ENCODE peak calls at places on chromosomes 11 and 22, in five cellular contexts. V is fibroblast of lung, J is GM23338, Z is H1, F is neural progenitor cell. U is an unnamed sample.

GRCh38 chr11:88378422-88379066 is 41.0 kb upstream of the CTSC start:
- DNase-seq in V (no peak), J (no peak), Z (no peak), F (no peak), U (no peak)

GRCh38 chr11:72770799-72771198 is 18.6 kb upstream of the ARAP1 start:
- DNase-seq in V (no peak), J (no peak), Z (no peak), F (no peak), U (no peak)

GRCh38 chr11:70942593-70942992 is 309.8 kb downstream of the SHANK2 start:
- DNase-seq in V (no peak), J (peak), Z (no peak), F (no peak), U (no peak)

GRCh38 chr11:27234043-27234668 is 128.9 kb downstream of the CCDC34 start:
- DNase-seq in V (peak), J (no peak), Z (no peak), F (peak), U (peak)

GRCh38 chr11:112670806-112671570 is 290.2 kb upstream of the NCAM1 start:
- DNase-seq in V (no peak), J (no peak), Z (no peak), F (no peak), U (no peak)

GRCh38 chr11:9210922-9211320 is 54.2 kb downstream of the DENND5A start:
- DNase-seq in V (peak), J (no peak), Z (no peak), F (no peak), U (peak)

GRCh38 chr11:134164490-134165370 is 59.0 kb downstream of the NCAPD3 start:
- DNase-seq in V (no peak), J (peak), Z (no peak), F (peak), U (no peak)

GRCh38 chr11:83238111-83238510 is 44.6 kb downstream of the ANKRD42 start:
- DNase-seq in V (peak), J (no peak), Z (no peak), F (no peak), U (no peak)

GRCh38 chr11:221998-222789 is 13.9 kb downstream of the SIRT3 start:
- DNase-seq in V (no peak), J (no peak), Z (no peak), F (no peak), U (no peak)

GRCh38 chr11:58642120-58642625 is 19.7 kb downstream of the CNTF start:
- DNase-seq in V (no peak), J (no peak), Z (no peak), F (no peak), U (no peak)

GRCh38 chr11:24356501-24356900 is 140.4 kb upstream of the LUZP2 start:
- DNase-seq in V (no peak), J (no peak), Z (no peak), F (peak), U (no peak)

GRCh38 chr11:125481531-125481930 is 14.5 kb downstream of the FEZ1 start:
- DNase-seq in V (no peak), J (peak), Z (no peak), F (peak), U (peak)

GRCh38 chr22:28759861-28760560 is 12.5 kb upstream of the CCDC117 start:
- DNase-seq in V (peak), J (peak), Z (peak), F (peak), U (peak)

GRCh38 chr11:72578051-72578450 is 96.2 kb downstream of the PDE2A start:
- DNase-seq in V (no peak), J (no peak), Z (no peak), F (no peak), U (no peak)

GRCh38 chr11:14519692-14520085 is 497 bp downstream of the PSMA1 start:
- DNase-seq in V (peak), J (no peak), Z (no peak), F (no peak), U (no peak)

GRCh38 chr11:72864692-72865655 is 50.8 kb downstream of the ATG16L2 start:
- DNase-seq in V (peak), J (no peak), Z (no peak), F (no peak), U (no peak)

GRCh38 chr11:130431337-130431773 is 2.9 kb upstream of the ADAMTS8 start:
- DNase-seq in V (peak), J (peak), Z (peak), F (peak), U (no peak)

GRCh38 chr11:70124321-70125061 is 46.4 kb downstream of the ANO1 start:
- DNase-seq in V (no peak), J (no peak), Z (no peak), F (no peak), U (peak)

GRCh38 chr11:112024178-112024777 is 930 bp upstream of the DLAT start:
- DNase-seq in V (no peak), J (peak), Z (no peak), F (peak), U (peak)

GRCh38 chr11:88174627-88175003 is 628 bp downstream of the RAB38 start:
- DNase-seq in V (peak), J (peak), Z (peak), F (peak), U (peak)

GRCh38 chr22:37501610-37502341 is 15.6 kb upstream of the MFNG start:
- DNase-seq in V (peak), J (no peak), Z (no peak), F (no peak), U (peak)

GRCh38 chr22:46061124-46061410 is 84.1 kb upstream of the WNT7B start:
- DNase-seq in V (no peak), J (no peak), Z (no peak), F (no peak), U (no peak)

GRCh38 chr11:92765965-92766371 is 203.5 kb upstream of the MTNR1B start:
- DNase-seq in V (peak), J (peak), Z (no peak), F (peak), U (no peak)

GRCh38 chr11:746289-747175 is 732 bp upstream of the TALDO1 start:
- DNase-seq in V (peak), J (peak), Z (no peak), F (peak), U (no peak)

GRCh38 chr11:61009392-61010275 is 38.2 kb downstream of the CD6 start:
- DNase-seq in V (no peak), J (no peak), Z (no peak), F (no peak), U (no peak)

GRCh38 chr11:121535122-121535796 is 82.5 kb upstream of the SORL1-AS1 start:
- DNase-seq in V (peak), J (no peak), Z (no peak), F (no peak), U (peak)

GRCh38 chr11:43574949-43575915 is 105.3 kb upstream of the HSD17B12 start:
- DNase-seq in V (peak), J (peak), Z (no peak), F (peak), U (no peak)

GRCh38 chr11:113023228-113023627 is 62.0 kb downstream of the NCAM1 start:
- DNase-seq in V (peak), J (no peak), Z (no peak), F (no peak), U (peak)

GRCh38 chr22:46193898-46194310 is 43.6 kb downstream of the PPARA start:
- DNase-seq in V (no peak), J (no peak), Z (no peak), F (no peak), U (no peak)

GRCh38 chr22:24845036-24845918 is 39.3 kb downstream of the SGSM1 start:
- DNase-seq in V (peak), J (no peak), Z (no peak), F (no peak), U (no peak)

DNA sequence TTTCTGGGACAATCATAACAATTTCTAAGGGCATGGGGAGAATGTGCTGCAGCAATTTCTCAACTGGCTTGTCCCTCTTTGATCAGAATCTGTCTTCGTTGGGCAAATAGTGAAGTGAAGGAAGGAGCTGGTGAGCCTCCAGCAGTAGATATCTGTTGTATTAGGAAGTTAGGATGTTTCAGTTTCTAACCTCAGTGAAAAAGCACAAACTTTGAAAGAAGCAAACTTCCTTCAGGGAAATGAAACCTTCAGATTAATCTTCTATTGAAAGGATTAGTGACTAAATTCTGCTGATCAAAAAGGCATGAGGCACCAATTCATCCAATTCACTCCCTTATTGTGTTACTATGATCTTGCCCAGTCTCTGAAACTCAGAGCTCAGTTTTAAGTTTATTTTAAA is 24.3 kb downstream of the LMO2 start:
- DNase-seq in V (no peak), J (no peak), Z (no peak), F (no peak), U (no peak)
- TF ChIP-seq EZH2 in V (no peak), J (no peak), Z (no peak), F (no peak), U (no peak)

GRCh38 chr22:44734278-44734677 is 18.1 kb upstream of the ARHGAP8 start:
- DNase-seq in V (no peak), J (no peak), Z (no peak), F (no peak), U (no peak)
- H3K27ac ChIP-seq in V (no peak), J (no peak), Z (no peak), F (no peak), U (no peak)

GRCh38 chr11:47591764-47592163 is 2.4 kb downstream of the C1QTNF4 start:
- DNase-seq in V (no peak), J (no peak), Z (no peak), F (peak), U (no peak)
- H3K4me2 ChIP-seq in V (no peak), J (no peak), Z (no peak), F (no peak), U (no peak)

GRCh38 chr11:65353900-65354264 is 669 bp upstream of the TIGD3 start:
- DNase-seq in V (no peak), J (no peak), Z (no peak), F (no peak), U (no peak)

GRCh38 chr11:65356394-65356972 is 1.9 kb downstream of the TIGD3 start:
- DNase-seq in V (no peak), J (no peak), Z (no peak), F (no peak), U (no peak)

GRCh38 chr11:65355013-65355775 is 643 bp downstream of the TIGD3 start:
- DNase-seq in V (no peak), J (peak), Z (no peak), F (peak), U (no peak)

GRCh38 chr11:65354265-65355012 is at the start of gene TIGD3:
- DNase-seq in V (peak), J (peak), Z (peak), F (peak), U (peak)

GRCh38 chr11:65355776-65356393 is 1.3 kb downstream of the TIGD3 start:
- DNase-seq in V (no peak), J (peak), Z (no peak), F (peak), U (peak)
- TF ChIP-seq EZH2 in V (peak), J (peak), Z (peak), F (peak), U (no peak)

GRCh38 chr11:110857885-110858555 is 145.8 kb upstream of the ARHGAP20 start:
- DNase-seq in V (peak), J (no peak), Z (no peak), F (no peak), U (no peak)
- H3K27ac ChIP-seq in V (peak), J (no peak), Z (no peak), F (no peak), U (no peak)

GRCh38 chr11:47983464-47984397 is 3.4 kb downstream of the PTPRJ start:
- DNase-seq in V (peak), J (no peak), Z (no peak), F (no peak), U (no peak)

GRCh38 chr11:47979378-47980092 is 824 bp upstream of the PTPRJ start:
- DNase-seq in V (no peak), J (peak), Z (no peak), F (no peak), U (no peak)

GRCh38 chr11:47981667-47982404 is 1.5 kb downstream of the PTPRJ start:
- DNase-seq in V (no peak), J (no peak), Z (no peak), F (no peak), U (no peak)

GRCh38 chr11:47980093-47980906 is at the start of gene PTPRJ:
- DNase-seq in V (peak), J (peak), Z (no peak), F (peak), U (peak)

DNA sequence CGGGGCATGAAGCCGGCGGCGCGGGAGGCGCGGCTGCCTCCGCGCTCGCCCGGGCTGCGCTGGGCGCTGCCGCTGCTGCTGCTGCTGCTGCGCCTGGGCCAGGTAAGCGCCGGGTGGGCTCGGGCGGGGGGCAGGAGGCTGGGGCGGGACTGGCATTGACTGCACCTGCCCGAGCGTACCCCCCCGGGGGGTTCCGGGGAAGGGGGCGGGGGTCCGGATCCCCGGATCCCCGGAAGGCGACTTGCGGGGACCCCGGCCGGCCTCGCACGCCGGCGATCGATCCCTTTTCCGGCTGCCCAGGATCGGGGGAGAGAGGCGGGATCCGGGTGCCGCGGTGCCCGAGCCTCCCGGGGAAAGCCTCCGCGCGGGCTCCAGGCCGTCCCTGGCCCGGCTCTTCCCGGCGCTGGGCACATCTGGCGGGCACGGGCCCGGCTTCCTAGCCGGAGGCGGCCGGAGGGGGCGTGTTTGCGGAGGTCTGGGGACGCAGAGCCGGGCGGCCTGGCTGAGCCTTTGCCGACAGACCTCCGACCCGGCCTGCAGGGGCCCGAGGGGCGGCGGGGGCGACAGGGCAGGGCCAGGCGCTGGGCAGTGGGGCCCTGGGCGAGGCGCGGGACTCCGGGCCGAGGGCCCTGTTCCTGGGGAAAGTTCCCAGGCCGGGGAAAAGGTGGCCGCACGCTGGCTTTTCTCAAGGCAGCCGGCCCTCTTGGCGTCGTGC is 705 bp downstream of the PTPRJ start:
- DNase-seq in V (peak), J (peak), Z (no peak), F (peak), U (peak)
- H3K4me2 ChIP-seq in V (peak), J (peak), Z (peak), F (peak), U (peak)

DNA sequence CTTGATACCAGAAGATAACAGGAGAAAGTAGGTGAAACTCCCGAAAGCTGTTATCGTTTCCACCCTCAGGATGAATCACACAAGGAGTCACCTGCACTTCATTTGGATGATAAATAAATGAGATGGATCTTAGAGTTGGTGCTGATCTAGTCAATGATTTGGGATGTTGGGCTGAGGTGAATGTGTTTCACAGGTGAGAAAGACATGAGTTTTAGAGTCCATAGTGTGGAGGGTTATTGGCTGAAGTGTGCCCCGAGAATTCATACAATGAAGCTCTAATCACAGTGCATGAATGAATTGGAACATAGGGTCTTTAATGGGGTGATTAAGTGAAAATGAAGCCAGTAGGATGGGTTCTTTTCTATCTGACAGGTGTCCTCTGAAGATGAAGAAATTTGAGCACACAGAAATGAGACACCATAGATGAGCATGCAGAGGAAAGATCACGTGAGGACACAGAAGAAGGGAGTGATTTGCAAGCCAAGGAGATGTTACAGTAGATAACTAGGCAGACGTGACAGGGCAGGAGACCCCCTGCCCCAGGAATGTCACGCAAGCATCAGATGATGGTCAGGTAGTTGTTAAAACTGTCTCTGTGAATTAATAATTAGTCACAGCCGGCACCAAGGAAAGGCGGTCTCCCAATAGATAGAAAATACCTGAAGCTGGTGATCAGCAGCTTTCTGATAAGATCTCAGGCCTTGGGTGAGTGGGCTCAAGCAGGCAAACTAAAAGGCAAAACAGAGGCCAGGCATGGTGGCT is 60.2 kb upstream of the IGLL5 start:
- DNase-seq in V (no peak), J (no peak), Z (no peak), F (no peak), U (no peak)
- TF ChIP-seq EZH2 in V (no peak), J (no peak), Z (no peak), F (no peak), U (no peak)

U was measured in mammary epithelial cell.